ENCODE peak calls at places on chromosomes 16 and 17, in four cellular contexts. F is GM23248, Z is GM12878, U is H1. W is an unnamed sample.

GRCh38 chr17:57328109-57328882 is 72.0 kb downstream of the MSI2 start:
- DNase-seq in F (no peak), Z (no peak), U (no peak), W (peak)

GRCh38 chr17:63445571-63446217 is 412 bp downstream of the CYB561 start:
- DNase-seq in F (peak), Z (no peak), U (no peak), W (peak)

GRCh38 chr17:20293501-20293900 is 173.8 kb downstream of the LGALS9B start:
- DNase-seq in F (no peak), Z (no peak), U (no peak), W (no peak)

GRCh38 chr16:48165961-48166578 is 10.3 kb upstream of the ABCC12 start:
- DNase-seq in F (no peak), Z (no peak), U (no peak), W (peak)

GRCh38 chr16:24685539-24686432 is 43.7 kb upstream of the TNRC6A start:
- DNase-seq in F (peak), Z (no peak), U (no peak), W (peak)

GRCh38 chr17:68319420-68320162 is 28.3 kb downstream of the ARSG start:
- DNase-seq in F (no peak), Z (peak), U (no peak), W (no peak)

GRCh38 chr17:72525225-72525988 is 404.6 kb downstream of the SOX9 start:
- DNase-seq in F (no peak), Z (no peak), U (no peak), W (no peak)

GRCh38 chr17:72515291-72516065 is 394.7 kb downstream of the SOX9 start:
- DNase-seq in F (peak), Z (peak), U (no peak), W (no peak)

GRCh38 chr16:88566158-88566557 is 4.0 kb upstream of the ZC3H18 start:
- DNase-seq in F (peak), Z (no peak), U (no peak), W (peak)

GRCh38 chr16:21565816-21566669 is 33.3 kb upstream of the METTL9 start:
- DNase-seq in F (no peak), Z (no peak), U (no peak), W (no peak)

GRCh38 chr17:72560303-72561247 is 439.8 kb downstream of the SOX9 start:
- DNase-seq in F (peak), Z (no peak), U (no peak), W (peak)

GRCh38 chr16:74169687-74170522 is 126.7 kb upstream of the PSMD7 start:
- DNase-seq in F (peak), Z (no peak), U (no peak), W (peak)

GRCh38 chr17:67365762-67366192 is 600 bp downstream of the PSMD12 start:
- DNase-seq in F (peak), Z (no peak), U (no peak), W (peak)

GRCh38 chr17:77163001-77163400 is 22.2 kb downstream of the SEC14L1 start:
- DNase-seq in F (no peak), Z (no peak), U (no peak), W (no peak)
- H3K9ac ChIP-seq in F (no peak), Z (no peak), U (no peak), W (peak)

GRCh38 chr17:38725066-38725465 is 5.1 kb upstream of the CISD3 start:
- DNase-seq in F (no peak), Z (no peak), U (no peak), W (no peak)
- H3K4me2 ChIP-seq in F (no peak), Z (no peak), U (no peak), W (no peak)

DNA sequence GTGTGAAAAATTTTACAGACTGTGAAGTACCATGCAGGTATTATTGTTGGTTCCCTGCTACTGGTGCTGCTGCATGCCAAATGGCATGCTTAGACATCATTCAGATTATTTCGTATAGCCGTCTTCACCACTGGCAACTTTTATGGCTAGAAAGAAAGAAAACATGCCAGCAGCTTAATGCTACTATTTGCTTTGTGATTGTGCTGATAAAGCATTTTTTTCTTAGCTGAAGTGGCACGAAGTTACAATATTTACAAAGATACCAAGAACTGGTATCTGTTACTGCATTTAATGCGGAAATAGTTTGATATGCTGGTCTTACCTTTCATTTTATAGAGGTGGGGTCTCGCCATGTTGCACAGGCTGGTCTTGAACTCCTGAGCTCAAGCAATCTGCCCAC is 8.2 kb downstream of the ZNHIT3 start:
- DNase-seq in F (no peak), Z (no peak), U (no peak), W (no peak)
- H3K9ac ChIP-seq in F (no peak), Z (no peak), U (no peak), W (no peak)

GRCh38 chr16:19114359-19115147 is 789 bp downstream of the ITPRIPL2 start:
- DNase-seq in F (peak), Z (no peak), U (no peak), W (peak)
- H3K4me2 ChIP-seq in F (peak), Z (peak), U (peak), W (peak)

GRCh38 chr17:32936894-32937500 is 9.0 kb downstream of the TMEM98 start:
- DNase-seq in F (peak), Z (no peak), U (peak), W (peak)
- H3K9ac ChIP-seq in F (no peak), Z (no peak), U (peak), W (no peak)